ENCODE peak calls at places on chromosomes 12 and 14, in six cellular contexts. I, G, A, S, Q and W are unnamed samples.

GRCh38 chr12:62913380-62913779 is 21.6 kb downstream of the PPM1H start:
- DNase-seq in I (no peak), G (no peak), A (no peak), S (no peak), Q (no peak), W (no peak)

GRCh38 chr14:98901511-98902205 is 370.3 kb downstream of the BCL11B start:
- DNase-seq in I (no peak), G (no peak), A (no peak), S (no peak), Q (no peak), W (no peak)

GRCh38 chr12:45049912-45050318 is 984 bp downstream of the DBX2 start:
- DNase-seq in I (no peak), G (no peak), A (no peak), S (no peak), Q (no peak), W (peak; percentile 7)

GRCh38 chr12:109523504-109523903 is 46.1 kb downstream of the UBE3B start:
- DNase-seq in I (no peak), G (no peak), A (no peak), S (no peak), Q (no peak), W (no peak)

GRCh38 chr12:124720687-124721500 is 142.8 kb downstream of the SCARB1 start:
- DNase-seq in I (no peak), G (no peak), A (no peak), S (peak; percentile 37), Q (no peak), W (peak; percentile 56)

GRCh38 chr14:91374287-91374880 is 43.2 kb downstream of the CCDC88C start:
- DNase-seq in I (no peak), G (no peak), A (no peak), S (no peak), Q (no peak), W (no peak)

GRCh38 chr12:79835377-79835843 is 99.5 kb downstream of the PPP1R12A start:
- DNase-seq in I (no peak), G (no peak), A (no peak), S (no peak), Q (no peak), W (no peak)

GRCh38 chr12:47547077-47547476 is 158.8 kb downstream of the RPAP3 start:
- DNase-seq in I (no peak), G (peak; percentile 56), A (no peak), S (no peak), Q (no peak), W (peak; percentile 25)

GRCh38 chr12:62403031-62403430 is 63.6 kb upstream of the MON2 start:
- DNase-seq in I (no peak), G (no peak), A (no peak), S (no peak), Q (no peak), W (no peak)

GRCh38 chr12:132055535-132056096 is 88.5 kb downstream of the DDX51 start:
- DNase-seq in I (no peak), G (no peak), A (no peak), S (no peak), Q (no peak), W (no peak)

GRCh38 chr14:33598582-33598981 is 352.3 kb downstream of the EGLN3 start:
- DNase-seq in I (no peak), G (no peak), A (no peak), S (no peak), Q (no peak), W (no peak)

GRCh38 chr14:33596211-33597080 is 354.4 kb downstream of the EGLN3 start:
- DNase-seq in I (no peak), G (no peak), A (no peak), S (no peak), Q (no peak), W (no peak)

DNA sequence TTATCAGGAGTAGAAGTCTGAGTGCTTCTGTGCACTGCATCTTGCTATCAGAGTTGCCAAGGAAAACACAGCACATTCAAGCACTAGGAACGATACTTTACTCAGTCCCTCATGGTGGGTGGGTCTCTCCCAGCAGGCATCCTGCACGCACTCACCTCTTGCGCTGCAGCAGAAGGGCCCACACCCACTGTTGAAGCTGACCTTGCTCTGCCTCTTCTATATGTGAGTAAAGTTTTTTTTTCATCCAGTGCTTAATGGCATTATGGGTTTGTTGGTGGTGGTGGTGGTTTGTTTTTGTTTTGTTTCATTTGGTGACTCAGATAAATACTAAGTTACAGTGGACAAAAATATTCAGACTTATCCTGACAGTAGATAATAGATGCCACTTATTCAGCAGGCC is 348.5 kb downstream of the EGLN3 start:
- DNase-seq in I (no peak), G (peak; percentile 59), A (no peak), S (no peak), Q (no peak), W (no peak)
- H3K27ac ChIP-seq in I (no peak overlapping the region), G (no peak overlapping the region), A (no peak overlapping the region), S (no peak overlapping the region), Q (no peak overlapping the region), W (no peak overlapping the region)

DNA sequence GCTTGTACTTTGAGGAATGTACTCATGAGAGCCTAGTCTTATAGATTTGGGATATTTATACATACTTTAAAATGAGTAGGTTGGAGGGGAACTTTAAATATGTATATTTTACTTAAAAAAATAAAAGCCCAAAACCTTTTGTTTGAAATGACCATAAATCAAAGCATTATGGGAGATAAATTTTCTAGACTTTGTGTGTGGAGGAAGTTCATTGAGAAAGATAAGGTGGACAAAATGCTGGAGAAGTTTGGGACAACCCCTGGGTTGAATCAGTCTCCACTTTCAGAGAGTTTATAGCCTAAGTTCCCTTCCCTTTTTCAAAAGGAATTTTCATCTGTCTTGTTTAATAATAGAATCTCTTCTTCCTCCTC is 54.1 kb downstream of the CHST11 start:
- DNase-seq in I (no peak), G (no peak), A (no peak), S (no peak), Q (no peak), W (no peak)
- H3K27ac ChIP-seq in I (no peak overlapping the region), G (no peak overlapping the region), A (no peak overlapping the region), S (no peak overlapping the region), Q (no peak overlapping the region), W (no peak overlapping the region)

GRCh38 chr14:100424504-100425453 is 101.6 kb downstream of the SLC25A47 start:
- DNase-seq in I (no peak), G (no peak), A (no peak), S (no peak), Q (no peak), W (no peak)
- H3K27ac ChIP-seq in I (no peak overlapping the region), G (no peak overlapping the region), A (peak overlapping the region; percentile 61), S (no peak overlapping the region), Q (no peak overlapping the region), W (no peak overlapping the region)

DNA sequence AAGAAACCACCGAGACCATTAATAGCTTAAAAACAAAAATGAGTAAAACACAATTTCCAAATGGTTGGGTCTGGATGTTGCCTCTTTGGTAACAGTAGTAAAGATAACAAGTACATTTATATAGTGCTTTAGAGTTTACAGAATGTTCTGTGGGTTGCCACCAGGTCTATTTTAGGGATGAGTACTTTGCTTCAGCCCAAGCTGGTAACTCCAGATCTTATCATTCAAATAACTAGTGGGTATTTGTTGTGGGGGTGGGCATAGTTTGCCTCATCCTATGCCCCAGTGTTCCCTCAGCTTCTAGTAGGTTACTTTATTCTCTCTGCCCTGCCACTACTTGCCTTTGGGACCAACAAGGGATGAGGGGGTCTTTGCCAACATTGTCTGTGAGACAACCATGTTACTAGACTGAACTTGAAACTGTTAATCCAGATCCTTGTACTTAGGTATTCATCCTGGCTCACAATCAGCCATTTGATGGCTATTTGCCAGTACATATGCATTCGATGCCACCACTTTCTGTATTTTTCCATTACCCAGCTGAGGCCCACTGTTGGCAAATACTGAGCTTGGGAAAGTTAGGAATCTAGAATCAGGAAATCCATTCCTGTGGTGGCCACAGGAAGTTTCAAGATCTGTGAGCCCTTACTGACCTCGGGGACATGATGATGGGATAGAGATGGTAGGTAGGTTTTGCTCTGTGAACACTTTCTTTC is 17.6 kb upstream of the AKAP6 start:
- DNase-seq in I (no peak), G (no peak), A (no peak), S (no peak), Q (no peak), W (peak; percentile 35)
- H3K27ac ChIP-seq in I (no peak overlapping the region), G (no peak overlapping the region), A (no peak overlapping the region), S (no peak overlapping the region), Q (no peak overlapping the region), W (no peak overlapping the region)

GRCh38 chr12:30784508-30784907 is 29.8 kb upstream of the CAPRIN2 start:
- DNase-seq in I (no peak), G (no peak), A (no peak), S (no peak), Q (no peak), W (no peak)
- H3K27ac ChIP-seq in I (no peak overlapping the region), G (no peak overlapping the region), A (no peak overlapping the region), S (no peak overlapping the region), Q (no peak overlapping the region), W (no peak overlapping the region)

GRCh38 chr12:2113080-2113479 is 60.3 kb downstream of the CACNA1C start:
- DNase-seq in I (no peak), G (no peak), A (no peak), S (no peak), Q (no peak), W (no peak)
- H3K27ac ChIP-seq in I (peak overlapping the region; percentile 74), G (no peak overlapping the region), A (no peak overlapping the region), S (no peak overlapping the region), Q (no peak overlapping the region), W (no peak overlapping the region)